ENCODE peak calls at places on chromosomes 13 and 19, in six cellular contexts. G is transverse colon; Z is left ventricle myocardium inferior; I is heart right ventricle; H is uterus; D is CD4-positive, alpha-beta T cell. W is an unnamed sample.

GRCh38 chr13:95441326-95441725 is 111.2 kb upstream of the CLDN10 start:
- DNase-seq in G (no peak), Z (no peak), I (no peak), H (no peak), D (no peak), W (no peak)

GRCh38 chr13:26785845-26786630 is 25.5 kb upstream of the GPR12 start:
- DNase-seq in G (peak), Z (no peak), I (peak), H (no peak), D (no peak), W (peak)

GRCh38 chr19:51386882-51387520 is 773 bp downstream of the LIM2 start:
- DNase-seq in G (no peak), Z (no peak), I (no peak), H (no peak), D (no peak), W (no peak)

GRCh38 chr19:45117167-45117594 is 24.2 kb downstream of the PPP1R37 start:
- DNase-seq in G (peak), Z (no peak), I (no peak), H (no peak), D (no peak), W (no peak)

GRCh38 chr19:37979547-37980082 is 72.6 kb downstream of the SIPA1L3 start:
- DNase-seq in G (peak), Z (no peak), I (no peak), H (no peak), D (no peak), W (no peak)

GRCh38 chr13:109361562-109361961 is 424.8 kb downstream of the IRS2 start:
- DNase-seq in G (no peak), Z (no peak), I (no peak), H (no peak), D (no peak), W (no peak)

GRCh38 chr13:33285420-33286124 is at the start of gene STARD13:
- DNase-seq in G (peak), Z (peak), I (peak), H (peak), D (no peak), W (peak)

GRCh38 chr19:29042450-29042849 is 170.5 kb downstream of the UQCRFS1 start:
- DNase-seq in G (no peak), Z (no peak), I (no peak), H (no peak), D (no peak), W (no peak)

GRCh38 chr13:82597737-82598136 is 1284.5 kb downstream of the SLITRK1 start:
- DNase-seq in G (no peak), Z (no peak), I (no peak), H (no peak), D (no peak), W (no peak)

GRCh38 chr19:49643466-49643865 is 1.5 kb downstream of the SCAF1 start:
- DNase-seq in G (no peak), Z (no peak), I (no peak), H (no peak), D (no peak), W (no peak)

GRCh38 chr19:6187374-6187773 is 51.9 kb downstream of the ACSBG2 start:
- DNase-seq in G (no peak), Z (no peak), I (no peak), H (no peak), D (no peak), W (no peak)
- H3K27ac ChIP-seq in G (no peak), Z (no peak), I (no peak), H (no peak), D (no peak), W (no peak)

GRCh38 chr13:113905018-113905417 is 41.1 kb upstream of the GAS6 start:
- DNase-seq in G (no peak), Z (no peak), I (no peak), H (peak), D (no peak), W (no peak)

GRCh38 chr13:113903361-113903760 is 39.5 kb upstream of the GAS6 start:
- DNase-seq in G (no peak), Z (no peak), I (no peak), H (peak), D (no peak), W (no peak)

GRCh38 chr13:113902956-113903355 is 39.1 kb upstream of the GAS6 start:
- DNase-seq in G (no peak), Z (no peak), I (no peak), H (peak), D (no peak), W (no peak)

GRCh38 chr13:113903912-113904311 is 40.0 kb upstream of the GAS6 start:
- DNase-seq in G (no peak), Z (no peak), I (no peak), H (peak), D (no peak), W (no peak)

GRCh38 chr13:113904411-113904810 is 40.5 kb upstream of the GAS6 start:
- DNase-seq in G (peak), Z (peak), I (peak), H (peak), D (no peak), W (peak)
- TF ChIP-seq CTCF in G (peak), Z (peak), I (peak), H (peak), D (no peak), W (peak)

GRCh38 chr13:80083516-80084085 is 257.3 kb downstream of the SPRY2 start:
- DNase-seq in G (no peak), Z (no peak), I (no peak), H (no peak), D (no peak), W (no peak)

GRCh38 chr13:80084086-80084676 is 256.7 kb downstream of the SPRY2 start:
- DNase-seq in G (no peak), Z (no peak), I (no peak), H (no peak), D (no peak), W (no peak)

GRCh38 chr13:80086304-80086721 is 254.6 kb downstream of the SPRY2 start:
- DNase-seq in G (peak), Z (no peak), I (no peak), H (no peak), D (no peak), W (no peak)

GRCh38 chr13:80082396-80083096 is 258.4 kb downstream of the SPRY2 start:
- DNase-seq in G (no peak), Z (no peak), I (no peak), H (no peak), D (no peak), W (no peak)

GRCh38 chr13:80083097-80083429 is 257.9 kb downstream of the SPRY2 start:
- DNase-seq in G (no peak), Z (no peak), I (no peak), H (no peak), D (no peak), W (no peak)
- H3K27ac ChIP-seq in G (no peak), Z (no peak), I (peak), H (no peak), D (no peak), W (no peak)

DNA sequence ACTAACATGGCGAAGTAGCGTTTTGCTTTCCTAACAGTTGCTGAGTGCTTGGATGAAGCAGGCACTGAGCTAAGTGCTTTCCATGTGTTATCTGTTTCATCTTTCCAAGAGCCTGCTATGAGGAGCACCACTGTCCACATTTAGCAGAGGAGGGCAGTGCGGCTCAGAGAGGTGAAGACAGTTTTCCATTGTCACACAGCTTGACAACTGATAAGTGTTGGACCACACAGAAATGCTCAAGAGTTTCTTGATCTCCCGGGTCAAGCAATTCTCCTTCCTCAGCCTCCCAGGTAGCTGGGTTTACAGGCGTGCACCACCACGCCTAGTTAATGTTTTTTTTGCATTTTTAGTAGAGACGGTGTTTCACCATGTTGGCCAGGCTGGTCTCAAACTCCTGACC is 6.8 kb upstream of the CRTC1 start:
- DNase-seq in G (no peak), Z (no peak), I (no peak), H (no peak), D (no peak), W (no peak)
- TF ChIP-seq CTCF in G (no peak), Z (no peak), I (no peak), H (no peak), D (no peak), W (no peak)

GRCh38 chr13:48220592-48221300 is 12.3 kb upstream of the ITM2B start:
- DNase-seq in G (no peak), Z (no peak), I (no peak), H (no peak), D (no peak), W (no peak)
- H3K27ac ChIP-seq in G (peak), Z (peak), I (peak), H (peak), D (peak), W (peak)

DNA sequence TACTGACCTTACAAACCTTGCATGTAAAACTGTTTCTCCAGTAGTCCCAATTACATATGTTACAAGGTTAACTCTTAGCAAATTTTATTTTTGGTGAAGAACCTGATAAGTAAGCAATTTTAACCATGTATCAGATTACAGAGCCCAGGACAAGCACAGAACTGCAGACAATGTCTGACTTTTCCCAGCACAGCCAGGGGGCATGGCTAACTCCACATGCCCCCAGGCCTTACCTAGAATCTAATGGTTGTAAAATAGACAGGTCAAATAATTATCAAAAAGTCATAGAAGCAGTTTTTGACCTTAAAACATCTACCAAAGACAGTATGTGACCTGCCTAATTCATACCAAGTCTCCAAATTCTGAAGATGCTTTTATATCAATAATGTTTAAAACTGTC is 364.1 kb downstream of the FOXO1 start:
- DNase-seq in G (no peak), Z (no peak), I (no peak), H (no peak), D (no peak), W (no peak)
- TF ChIP-seq CTCF in G (no peak), Z (no peak), I (no peak), H (no peak), D (no peak), W (no peak)

GRCh38 chr13:111116830-111117229 is 1.7 kb downstream of the ARHGEF7 start:
- DNase-seq in G (no peak), Z (no peak), I (no peak), H (no peak), D (no peak), W (no peak)
- H3K27ac ChIP-seq in G (no peak), Z (peak), I (no peak), H (peak), D (no peak), W (no peak)

GRCh38 chr13:113863511-113864302 is at the start of gene GAS6:
- DNase-seq in G (peak), Z (peak), I (peak), H (peak), D (no peak), W (peak)
- TF ChIP-seq CTCF in G (no peak), Z (peak), I (no peak), H (no peak), D (no peak), W (no peak)

GRCh38 chr19:27971071-27971470 is 1241.9 kb downstream of the UQCRFS1 start:
- DNase-seq in G (no peak), Z (no peak), I (no peak), H (no peak), D (no peak), W (no peak)
- H3K27ac ChIP-seq in G (no peak), Z (no peak), I (no peak), H (no peak), D (no peak), W (no peak)

W was measured in adrenal gland.